ENCODE peak calls at places on chromosome 5, in six cellular contexts. M is WTC11; I is psoas muscle; A is lower leg skin; K is NCI-H774; W is activated CD8-positive, alpha-beta memory T cell treated with anti-CD3 and anti-CD28 coated beads, Interleukin-2, amount 10 ng/mL, durations not matched to agents 7 days and 5 days. X is an unnamed sample.

GRCh38 chr5:61678966-61679365 is 346.9 kb downstream of the ZSWIM6 start:
- DNase-seq in K (no peak), I (no peak), M (peak; percentile 49), A (no peak), W (no peak), X (no peak)

GRCh38 chr5:127833999-127834953 is 131.1 kb downstream of the CCDC192 start:
- DNase-seq in K (no peak), W (no peak), M (no peak), I (no peak), A (no peak), X (no peak)

GRCh38 chr5:34738381-34738780 is 82.3 kb downstream of the RAI14 start:
- DNase-seq in K (no peak), I (no peak), W (no peak), A (no peak), M (no peak), X (no peak)

GRCh38 chr5:178356459-178356872 is 123.9 kb upstream of the PHYKPL start:
- DNase-seq in I (peak; percentile 44), K (no peak), M (peak; percentile 46), W (no peak), A (no peak), X (no peak)

GRCh38 chr5:160272041-160272663 is 40.2 kb downstream of the CCNJL start:
- DNase-seq in M (no peak), I (no peak), W (no peak), A (no peak), K (no peak), X (no peak)

GRCh38 chr5:128920345-128921215 is 44.7 kb upstream of the SLC27A6 start:
- DNase-seq in K (no peak), A (no peak), I (no peak), M (no peak), W (no peak), X (no peak)

GRCh38 chr5:150129813-150130492 is 25.7 kb downstream of the PDGFRB start:
- DNase-seq in M (peak; percentile 78), W (peak; percentile 71), A (peak; percentile 95), I (peak; percentile 86), K (peak; percentile 20), X (peak; percentile 44)

GRCh38 chr5:163622796-163623195 is 117.4 kb downstream of the MAT2B start:
- DNase-seq in W (no peak), I (no peak), K (no peak), M (no peak), A (no peak), X (no peak)

GRCh38 chr5:118479285-118479684 is 509.1 kb downstream of the DTWD2 start:
- DNase-seq in I (no peak), M (no peak), W (no peak), A (no peak), K (no peak), X (no peak)

GRCh38 chr5:1885476-1885755 is 2.7 kb upstream of the IRX4 start:
- DNase-seq in K (no peak), M (no peak), W (no peak), A (no peak), I (no peak), X (no peak)

GRCh38 chr5:97071101-97071500 is 71.3 kb downstream of the LIX1 start:
- DNase-seq in K (no peak), A (no peak), I (no peak), M (no peak), W (no peak), X (peak; percentile 19)

GRCh38 chr5:179343902-179344300 is 1.4 kb downstream of the ADAMTS2 start:
- DNase-seq in I (no peak), A (no peak), K (no peak), M (peak; percentile 90), W (no peak), X (no peak)

GRCh38 chr5:94469889-94470288 is 148.5 kb downstream of the KIAA0825 start:
- DNase-seq in A (no peak), K (peak; percentile 61), W (no peak), I (no peak), M (no peak), X (no peak)

GRCh38 chr5:180047667-180048066 is 23.9 kb downstream of the RNF130 start:
- DNase-seq in K (no peak), A (no peak), M (no peak), W (no peak), I (peak; percentile 81), X (peak; percentile 64)

GRCh38 chr5:5558593-5558992 is 136.1 kb downstream of the ICE1 start:
- DNase-seq in W (no peak), A (peak; percentile 45), K (no peak), M (no peak), I (no peak), X (no peak)

GRCh38 chr5:132388244-132389050 is 18.9 kb downstream of the SLC22A5 start:
- DNase-seq in I (no peak), K (no peak), M (no peak), A (peak; percentile 83), W (no peak), X (no peak)

GRCh38 chr5:145917288-145917687 is 19.1 kb upstream of the SH3RF2 start:
- DNase-seq in M (no peak), W (no peak), A (no peak), I (no peak), K (no peak), X (no peak)

GRCh38 chr5:4230531-4230904 is 634.9 kb downstream of the IRX1 start:
- DNase-seq in W (no peak), A (no peak), M (no peak), K (no peak), I (no peak), X (no peak)

GRCh38 chr5:122415481-122416120 is 103.6 kb downstream of the SNCAIP start:
- DNase-seq in K (peak; percentile 60), I (peak; percentile 46), W (no peak), A (no peak), M (peak; percentile 71), X (no peak)

GRCh38 chr5:91038180-91038808 is 344.8 kb downstream of the ARRDC3 start:
- DNase-seq in A (no peak), K (no peak), M (no peak), W (no peak), I (no peak), X (no peak)

GRCh38 chr5:90866333-90866732 is 307.7 kb downstream of the ADGRV1 start:
- DNase-seq in M (no peak), W (no peak), K (peak; percentile 35), A (no peak), I (no peak), X (no peak)

X was measured in gastrocnemius medialis.